ENCODE peak calls at places on chromosome 16, in six cellular contexts. E, W, K, R, G and F are unnamed samples.

GRCh38 chr16:10026593-10026992 is 155.6 kb downstream of the GRIN2A start:
- DNase-seq in K (no peak), R (no peak), G (no peak), E (no peak), W (no peak), F (no peak)

GRCh38 chr16:11076259-11077018 is 132.1 kb downstream of the CLEC16A start:
- DNase-seq in K (no peak), G (no peak), W (no peak), R (no peak), E (peak), F (no peak)

GRCh38 chr16:46693598-46693997 is 4.1 kb downstream of the ORC6 start:
- DNase-seq in W (no peak), G (no peak), R (no peak), K (no peak), E (no peak), F (no peak)

GRCh38 chr16:31356566-31357323 is 1.8 kb downstream of the ITGAX start:
- DNase-seq in E (peak), R (no peak), W (no peak), K (peak), G (peak), F (no peak)

GRCh38 chr16:67942200-67942509 is 1.8 kb downstream of the LCAT start:
- DNase-seq in R (peak), K (peak), W (peak), G (peak), E (peak), F (peak)

GRCh38 chr16:9885457-9885856 is 296.8 kb downstream of the GRIN2A start:
- DNase-seq in G (peak), R (no peak), W (no peak), K (no peak), E (peak), F (no peak)

GRCh38 chr16:81609323-81609892 is 164.8 kb downstream of the CMIP start:
- DNase-seq in E (no peak), W (peak), R (no peak), K (no peak), G (no peak), F (no peak)

GRCh38 chr16:84047206-84047605 is 4.6 kb upstream of the SLC38A8 start:
- DNase-seq in R (no peak), K (no peak), W (no peak), G (no peak), E (no peak), F (no peak)

GRCh38 chr16:27302126-27302525 is 11.6 kb upstream of the IL4R start:
- DNase-seq in K (no peak), R (no peak), G (no peak), E (no peak), W (no peak), F (no peak)

GRCh38 chr16:88651276-88651988 is 579 bp upstream of the CYBA start:
- DNase-seq in W (peak), R (no peak), E (peak), G (peak), K (peak), F (peak)

GRCh38 chr16:7268182-7268581 is 64.5 kb upstream of the RBFOX1 start:
- DNase-seq in K (peak), G (peak), E (peak), R (peak), W (peak), F (peak)

GRCh38 chr16:67443299-67443698 is 12.4 kb downstream of the HSD11B2 start:
- DNase-seq in G (no peak), E (no peak), R (no peak), K (no peak), W (no peak), F (no peak)

GRCh38 chr16:87063543-87063942 is 253.6 kb downstream of the C16orf95 start:
- DNase-seq in W (no peak), K (no peak), E (no peak), R (no peak), G (no peak), F (no peak)

GRCh38 chr16:68470461-68471150 is 22.3 kb upstream of the SMPD3 start:
- DNase-seq in K (no peak), R (no peak), W (peak), E (no peak), G (no peak), F (no peak)

GRCh38 chr16:88469615-88470395 is 16.7 kb downstream of the ZFPM1 start:
- DNase-seq in R (no peak), E (no peak), K (no peak), W (no peak), G (no peak), F (no peak)

GRCh38 chr16:66984902-66985311 is 3.5 kb upstream of the CES4A start:
- DNase-seq in W (no peak), R (no peak), E (no peak), K (no peak), G (no peak), F (no peak)

GRCh38 chr16:87344931-87345631 is 27.9 kb upstream of the C16orf95 start:
- DNase-seq in G (peak), E (no peak), K (no peak), R (no peak), W (no peak), F (no peak)

GRCh38 chr16:23124315-23124714 is 24.9 kb downstream of the USP31 start:
- DNase-seq in E (no peak), K (no peak), G (no peak), R (peak), W (no peak), F (no peak)

GRCh38 chr16:67252806-67253497 is 4.2 kb downstream of the SLC9A5 start:
- DNase-seq in W (no peak), G (no peak), K (peak), E (no peak), R (no peak), F (no peak)

GRCh38 chr16:27839419-27839818 is 224.1 kb downstream of the GSG1L start:
- DNase-seq in E (no peak), K (no peak), R (peak), W (no peak), G (no peak), F (no peak)

GRCh38 chr16:726438-727290 is at the start of the genes CCDC78 and HAGHL:
- DNase-seq in K (peak), R (peak), G (peak), W (peak), E (peak), F (peak)

GRCh38 chr16:54936979-54937672 is 6.5 kb downstream of the IRX5 start:
- DNase-seq in G (peak), R (no peak), E (peak), W (no peak), K (no peak), F (peak)

GRCh38 chr16:85202631-85203461 is 90.6 kb upstream of the CIBAR2 start:
- DNase-seq in W (no peak), K (peak), G (peak), E (peak), R (no peak), F (peak)

GRCh38 chr16:48295493-48296281 is 48.3 kb upstream of the ABCC11 start:
- DNase-seq in R (peak), K (no peak), E (no peak), G (no peak), W (no peak), F (no peak)
- H3K27ac ChIP-seq in R (peak), K (no peak), E (no peak), G (no peak), W (no peak), F (peak)

DNA sequence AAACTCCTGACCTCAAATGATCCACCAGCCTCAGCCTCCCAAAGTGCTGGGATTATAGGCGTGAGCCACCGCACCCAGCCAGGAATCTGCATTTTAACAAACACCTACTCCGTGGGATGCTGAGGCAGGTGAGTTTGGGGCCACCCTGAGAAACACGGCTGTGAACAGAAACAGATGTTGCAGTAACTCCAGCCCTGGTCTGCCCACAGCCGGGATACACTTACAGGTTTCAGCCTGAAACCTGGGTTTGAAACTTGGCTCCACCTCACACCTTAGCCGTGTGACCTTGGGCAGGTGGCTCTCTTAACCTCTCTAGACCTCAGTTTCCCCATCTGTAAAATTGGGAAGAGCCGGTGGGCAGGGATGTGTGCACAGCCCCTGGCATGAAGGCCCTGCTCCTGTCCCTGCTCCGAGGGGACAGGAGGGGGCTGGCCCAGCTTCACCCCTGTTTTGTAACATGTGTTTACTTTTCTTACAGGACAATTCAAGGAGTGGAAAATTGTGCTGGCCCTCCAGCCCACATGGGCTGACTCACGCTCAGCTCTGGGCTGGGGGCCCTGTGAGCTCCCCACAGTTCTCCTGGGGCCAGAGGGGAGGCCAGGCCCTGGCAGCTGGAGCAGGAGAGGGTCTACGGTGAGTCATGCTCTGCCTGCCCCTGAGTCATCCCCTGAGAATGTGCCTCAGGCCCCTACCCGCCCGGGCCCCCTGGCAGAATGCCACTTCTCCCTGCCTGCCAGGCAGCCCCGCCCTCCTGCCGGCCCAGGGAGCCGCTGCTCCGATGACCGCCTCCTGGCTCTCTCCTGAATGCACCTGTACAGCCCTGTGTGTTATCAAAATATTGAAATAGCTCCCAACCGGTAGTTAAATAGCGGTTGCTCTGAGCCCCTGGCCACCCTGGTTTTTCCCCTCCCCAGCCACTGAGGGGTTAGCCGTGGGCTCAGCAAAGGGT is 7.7 kb upstream of the PPL start:
- DNase-seq in K (peak), G (peak), W (no peak), E (no peak), R (peak), F (peak)
- TF ChIP-seq CTCF in K (no peak), G (no peak), W (no peak), E (no peak), R (no peak), F (no peak)

DNA sequence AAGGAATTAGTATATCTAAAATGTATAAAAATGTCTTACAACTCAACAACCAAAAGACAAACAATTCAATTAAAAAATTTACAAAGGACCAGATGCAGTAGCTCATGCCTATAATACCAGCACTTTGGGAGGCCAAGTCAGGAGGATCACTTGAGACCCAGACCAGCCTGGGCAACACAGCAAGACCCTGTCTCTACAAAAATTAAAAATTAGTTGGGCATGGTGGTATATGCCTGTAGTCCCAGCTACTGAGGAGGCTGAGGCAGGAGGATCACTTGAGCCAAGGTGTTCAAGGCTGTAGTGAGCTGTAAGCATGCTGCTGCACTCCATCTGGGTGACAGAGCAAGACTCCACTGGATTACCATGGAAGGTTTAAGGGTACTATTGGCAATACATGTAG is 33.8 kb downstream of the ZNRF1 start:
- DNase-seq in G (no peak), K (no peak), R (no peak), E (no peak), W (no peak), F (no peak)
- TF ChIP-seq EZH2phosphoT487 in G (no peak), K (no peak), R (no peak), E (no peak), W (no peak), F (no peak)

GRCh38 chr16:74973304-74973703 is 11.6 kb downstream of the WDR59 start:
- DNase-seq in R (no peak), W (no peak), K (no peak), E (no peak), G (no peak), F (no peak)
- H3K27ac ChIP-seq in R (no peak), W (no peak), K (no peak), E (no peak), G (no peak), F (no peak)

DNA sequence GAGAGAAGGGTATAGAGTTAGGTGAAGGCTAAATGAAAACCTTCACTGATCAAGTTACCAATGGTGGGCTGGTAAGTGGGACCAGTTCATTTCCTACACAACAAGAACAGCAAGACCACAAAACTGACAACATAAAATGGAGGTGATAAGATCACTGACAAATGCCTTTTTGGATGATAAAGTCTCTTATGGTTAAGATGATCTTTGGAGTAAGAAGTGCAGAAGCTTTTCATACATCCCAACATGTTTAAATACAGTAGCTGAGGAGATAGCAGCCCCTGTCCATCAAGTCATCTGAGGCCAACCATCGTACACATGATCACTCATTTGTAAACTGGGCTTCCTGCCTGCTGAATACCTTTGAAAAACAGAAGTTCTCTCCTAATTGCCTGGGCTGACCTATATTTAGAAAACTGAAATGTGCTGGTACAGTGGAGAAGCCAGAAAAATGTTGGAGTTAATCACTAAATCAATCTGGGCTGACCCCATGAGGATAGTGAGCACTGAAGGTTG is 259.0 kb upstream of the ZFHX3 start:
- DNase-seq in W (no peak), E (no peak), G (no peak), K (no peak), R (no peak), F (no peak)
- TF ChIP-seq CTCF in W (no peak), E (no peak), G (no peak), K (no peak), R (no peak), F (no peak)